ENCODE peak calls at places on chromosomes 1 and 21, in four cellular contexts. J is astrocyte, A is IMR-90, O is fibroblast of lung. R is an unnamed sample. For H3K36me3 and H3K9me3, the result is how much of the 10 kb centered on the place peaks cover.

GRCh38 chr1:223504741-223505140 is 111.5 kb downstream of the CCDC185 start:
- DNase-seq in A (peak), O (peak), J (peak), R (no peak)

GRCh38 chr21:35266546-35266945 is 217.4 kb upstream of the RUNX1 start:
- DNase-seq in J (peak), O (peak), A (no peak), R (no peak)

GRCh38 chr1:247531937-247532336 is 4.3 kb downstream of the OR2C3 start:
- DNase-seq in O (no peak), J (no peak), A (no peak), R (no peak)

GRCh38 chr1:109242387-109242786 is 7.0 kb upstream of the CELSR2 start:
- DNase-seq in A (no peak), J (no peak), O (peak), R (no peak)

GRCh38 chr1:109623601-109624161 is 4.0 kb downstream of the AMPD2 start:
- DNase-seq in A (no peak), J (no peak), O (no peak), R (no peak)

GRCh38 chr1:225700889-225701465 is 48.1 kb upstream of the ENAH start:
- DNase-seq in J (peak), O (peak), A (peak), R (no peak)

GRCh38 chr1:119298687-119299086 is 69.9 kb upstream of the HAO2 start:
- DNase-seq in J (peak), A (peak), O (peak), R (no peak)

GRCh38 chr1:147618077-147618569 is 52.2 kb downstream of the ACP6 start:
- DNase-seq in A (peak), O (no peak), J (no peak), R (no peak)

GRCh38 chr1:187627516-187627915 is 798.8 kb downstream of the PLA2G4A start:
- DNase-seq in O (no peak), J (no peak), A (no peak), R (no peak)

GRCh38 chr21:45542242-45542666 is at the start of gene SLC19A1:
- DNase-seq in A (peak), J (no peak), O (peak), R (no peak)

GRCh38 chr1:214416417-214417212 is 134.8 kb downstream of the PTPN14 start:
- DNase-seq in A (peak), J (peak), O (peak), R (no peak)

GRCh38 chr1:214372092-214372491 is 91.1 kb downstream of the SMYD2 start:
- DNase-seq in O (peak), J (peak), A (no peak), R (no peak)

GRCh38 chr1:167455786-167456446 is 62.4 kb downstream of the CD247 start:
- DNase-seq in A (no peak), O (peak), J (no peak), R (no peak)

GRCh38 chr1:243686149-243686548 is 163.9 kb downstream of the AKT3 start:
- DNase-seq in O (peak), A (peak), J (no peak), R (no peak)

GRCh38 chr1:53025034-53025777 is 36.8 kb upstream of the PODN start:
- DNase-seq in J (peak), O (peak), A (peak), R (no peak)

GRCh38 chr1:66206563-66207154 is 327.3 kb upstream of the SGIP1 start:
- DNase-seq in A (peak), J (peak), O (peak), R (no peak)

GRCh38 chr1:110976089-110976488 is 12.4 kb upstream of the LRIF1 start:
- DNase-seq in A (peak), O (no peak), J (no peak), R (no peak)

GRCh38 chr21:44526096-44526997 is 13.6 kb downstream of the KRTAP10-1 start:
- DNase-seq in O (no peak), J (no peak), A (no peak), R (no peak)

GRCh38 chr1:234962340-234962989 is 166.2 kb downstream of the TOMM20 start:
- DNase-seq in J (peak), A (peak), O (peak), R (no peak)
- H3K4me3 ChIP-seq in J (peak), A (no peak), O (no peak), R (peak)

DNA sequence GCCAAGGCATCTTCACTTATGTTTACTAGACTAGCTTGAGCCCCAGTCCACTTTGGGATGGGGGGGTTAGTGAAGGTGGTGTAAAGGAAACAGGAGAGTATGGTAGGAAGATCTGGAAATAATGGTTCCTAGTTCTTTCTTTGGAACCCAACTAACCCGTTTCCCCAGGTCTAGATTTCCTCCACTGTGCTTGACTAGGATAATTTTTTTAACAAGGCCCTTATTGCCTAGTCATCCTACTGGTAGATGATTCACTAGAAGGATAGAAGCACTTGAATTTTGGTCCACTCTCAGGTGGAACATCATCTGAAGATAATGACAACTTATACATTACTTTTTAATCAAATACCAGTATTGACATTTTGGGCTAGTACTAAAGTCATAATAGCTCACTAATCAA is 45.9 kb upstream of the MYOCOS start:
- DNase-seq in O (no peak), A (no peak), J (no peak), R (no peak)
- H3K36me3 ChIP-seq in O (under half), A (under half), J (half or more), R (under half)

GRCh38 chr1:2946999-2947650 is 74.1 kb upstream of the ACTRT2 start:
- DNase-seq in A (no peak), O (no peak), J (no peak), R (no peak)
- H3K9me3 ChIP-seq in A (half or more), O (under half), J (under half), R (under half)

DNA sequence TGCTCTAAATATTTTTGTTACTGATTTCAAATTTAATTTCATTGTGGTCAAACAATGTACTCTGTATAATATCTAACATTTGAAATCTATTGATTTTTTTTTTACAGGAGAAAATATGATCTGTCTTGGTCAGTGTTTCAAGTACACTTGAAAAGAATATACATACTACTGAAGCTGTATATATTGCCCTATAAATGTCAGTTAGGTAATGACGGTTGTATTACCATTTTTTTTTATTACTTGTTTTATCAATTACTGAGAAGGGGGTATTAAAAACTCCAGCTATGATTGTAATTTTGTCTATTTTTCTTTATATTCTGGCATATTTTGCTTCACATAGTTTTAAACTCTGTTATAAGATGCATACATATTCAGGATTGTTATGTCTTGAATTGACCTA is 59.7 kb upstream of the CACHD1 start:
- DNase-seq in A (no peak), J (no peak), O (no peak), R (no peak)
- H3K4me3 ChIP-seq in A (no peak), J (no peak), O (no peak), R (no peak)